ENCODE peak calls at places on chromosome 22, in ten cellular contexts. O is upper lobe of right lung, C is cardiac muscle cell, E is transverse colon, T is endodermal cell, I is esophagus muscularis mucosa, W is tibial nerve, F is GM23338, A is fibroblast of lung, H is left lung. G is an unnamed sample.

GRCh38 chr22:25569983-25570382 is 5.5 kb downstream of the GRK3 start:
- DNase-seq in O (no peak), C (no peak), E (no peak), T (no peak), I (no peak), W (no peak), F (no peak), A (no peak), H (no peak), G (no peak)

GRCh38 chr22:23152238-23153114 is 7.2 kb downstream of the RAB36 start:
- DNase-seq in O (no peak), C (no peak), E (no peak), T (no peak), I (no peak), W (no peak), F (no peak), A (no peak), H (no peak), G (no peak)

GRCh38 chr22:42419328-42419881 is 12.8 kb downstream of the NFAM1 start:
- DNase-seq in O (peak; percentile 75), C (no peak), E (no peak), T (no peak), I (no peak), W (no peak), F (no peak), A (no peak), H (no peak), G (no peak)

GRCh38 chr22:28891156-28891733 is 7.9 kb downstream of the ZNRF3 start:
- DNase-seq in O (no peak), C (no peak), E (no peak), T (no peak), I (no peak), W (no peak), F (no peak), A (no peak), H (no peak), G (no peak)

GRCh38 chr22:37448521-37449150 is 21.4 kb upstream of the ELFN2 start:
- DNase-seq in O (no peak), C (no peak), E (no peak), T (no peak), I (no peak), W (no peak), F (no peak), A (no peak), H (no peak), G (no peak)

GRCh38 chr22:27719535-27720227 is 81.9 kb downstream of the MN1 start:
- DNase-seq in O (peak; percentile 42), C (no peak), E (no peak), T (peak; percentile 76), I (no peak), W (no peak), F (peak; percentile 29), A (peak; percentile 39), H (no peak), G (peak; percentile 62)

GRCh38 chr22:26889794-26890193 is 232.4 kb downstream of the MIAT start:
- DNase-seq in O (no peak), C (no peak), E (no peak), T (no peak), I (peak; percentile 78), W (no peak), F (no peak), A (no peak), H (no peak), G (no peak)

GRCh38 chr22:27228771-27229170 is 571.4 kb downstream of the MIAT start:
- DNase-seq in O (no peak), C (no peak), E (no peak), T (no peak), I (no peak), W (no peak), F (peak; percentile 43), A (no peak), H (no peak), G (no peak)

GRCh38 chr22:27476729-27477128 is 324.8 kb downstream of the MN1 start:
- DNase-seq in O (no peak), C (peak; percentile 28), E (no peak), T (no peak), I (no peak), W (no peak), F (no peak), A (peak; percentile 87), H (no peak), G (no peak)

GRCh38 chr22:37675930-37676571 is 615 bp downstream of the LGALS1 start:
- DNase-seq in O (peak; percentile 73), C (no peak), E (peak; percentile 50), T (no peak), I (no peak), W (no peak), F (peak; percentile 26), A (peak; percentile 25), H (peak; percentile 68), G (no peak)

GRCh38 chr22:37058917-37059701 is 7.6 kb downstream of the KCTD17 start:
- DNase-seq in O (peak; percentile 61), C (no peak), E (no peak), T (no peak), I (no peak), W (no peak), F (no peak), A (no peak), H (no peak), G (no peak)

GRCh38 chr22:33116846-33117547 is 58.8 kb upstream of the SYN3 start:
- DNase-seq in O (no peak), C (no peak), E (no peak), T (no peak), I (no peak), W (no peak), F (no peak), A (no peak), H (no peak), G (no peak)

GRCh38 chr22:37525073-37525745 is 6.0 kb upstream of the CARD10 start:
- DNase-seq in O (no peak), C (no peak), E (no peak), T (no peak), I (no peak), W (no peak), F (no peak), A (peak; percentile 87), H (peak; percentile 61), G (no peak)

GRCh38 chr22:38924197-38924952 is 33.0 kb upstream of the APOBEC3A start:
- DNase-seq in O (peak; percentile 83), C (peak; percentile 17), E (peak; percentile 88), T (no peak), I (no peak), W (peak; percentile 67), F (no peak), A (peak; percentile 94), H (peak; percentile 83), G (peak; percentile 87)

GRCh38 chr22:20179455-20180244 is 28.8 kb upstream of the CCDC188 start:
- DNase-seq in O (no peak), C (no peak), E (no peak), T (no peak), I (no peak), W (no peak), F (no peak), A (no peak), H (no peak), G (no peak)

GRCh38 chr22:20178922-20179227 is 28.0 kb upstream of the CCDC188 start:
- DNase-seq in O (no peak), C (no peak), E (no peak), T (no peak), I (no peak), W (no peak), F (no peak), A (no peak), H (no peak), G (no peak)

GRCh38 chr22:20181194-20181931 is 30.5 kb upstream of the CCDC188 start:
- DNase-seq in O (no peak), C (no peak), E (no peak), T (no peak), I (no peak), W (no peak), F (no peak), A (no peak), H (no peak), G (no peak)

GRCh38 chr22:20180640-20181039 is 29.8 kb upstream of the CCDC188 start:
- DNase-seq in O (no peak), C (no peak), E (no peak), T (no peak), I (no peak), W (no peak), F (no peak), A (no peak), H (no peak), G (no peak)

DNA sequence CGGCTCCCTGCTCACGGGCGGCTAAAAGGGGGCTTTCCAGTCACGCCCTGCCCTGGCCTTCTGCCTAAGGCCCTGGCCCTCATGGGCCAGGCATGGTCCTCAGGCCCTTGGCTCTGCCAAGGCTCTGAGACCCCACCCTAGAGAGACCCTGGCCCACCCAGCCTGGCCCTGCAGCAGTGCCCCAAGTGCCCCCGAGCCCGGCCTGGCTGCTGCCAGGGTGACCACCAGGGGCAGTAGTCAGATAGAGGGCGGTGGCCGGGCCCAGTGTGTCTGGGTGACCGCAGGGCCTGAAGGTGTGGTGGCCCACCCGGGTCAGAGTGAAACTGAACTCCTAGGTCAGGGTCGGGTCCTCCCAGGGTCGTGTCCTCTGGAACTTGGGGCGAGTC is 29.4 kb upstream of the CCDC188 start:
- DNase-seq in O (no peak), C (no peak), E (no peak), T (peak; percentile 71), I (no peak), W (no peak), F (peak; percentile 39), A (no peak), H (no peak), G (no peak)
- TF ChIP-seq CTCF in O (no peak), C (peak; percentile 29), E (no peak), T (peak; percentile 76), I (no peak), W (no peak), F (peak; percentile 51), A (no peak), H (no peak), G (peak; percentile 14)

GRCh38 chr22:31253949-31254348 is 38.3 kb downstream of the PIK3IP1 start:
- DNase-seq in O (peak; percentile 74), C (no peak), E (peak; percentile 73), T (peak; percentile 78), I (no peak), W (no peak), F (peak; percentile 54), A (peak; percentile 13), H (peak; percentile 75), G (no peak)
- H3K4me1 ChIP-seq in O (peaks cover 31% of the 10 kb centered on the region), C (peaks cover 24% of the 10 kb centered on the region), E (peaks cover 52% of the 10 kb centered on the region), T (peaks cover 8% of the 10 kb centered on the region), I (peaks cover 22% of the 10 kb centered on the region), W (no peaks in the 10 kb centered on the region), F (peaks cover 9% of the 10 kb centered on the region), A (peaks cover 4% of the 10 kb centered on the region), H (peaks cover 58% of the 10 kb centered on the region), G (no peaks in the 10 kb centered on the region)

DNA sequence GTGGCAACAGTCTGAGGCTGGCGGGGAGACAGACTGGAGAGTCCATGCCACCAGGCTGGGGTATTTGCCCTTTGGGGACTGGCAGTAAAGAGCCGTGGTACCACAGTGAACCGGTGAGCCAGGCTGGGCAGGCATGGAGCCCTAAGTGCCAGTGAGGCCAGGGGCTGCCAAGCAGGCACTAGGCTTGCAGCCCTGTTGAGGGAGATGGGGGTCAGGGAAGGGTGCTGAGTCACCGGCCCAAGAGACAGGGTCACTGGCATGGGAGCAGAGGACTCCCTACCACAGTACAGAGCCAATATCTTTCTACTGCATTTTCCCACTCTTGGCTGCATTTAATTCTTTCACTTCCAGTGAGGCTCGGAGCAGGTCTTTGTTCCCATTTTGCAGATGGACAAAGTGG is 30.7 kb upstream of the TEF start:
- DNase-seq in O (no peak), C (no peak), E (no peak), T (no peak), I (no peak), W (no peak), F (no peak), A (no peak), H (no peak), G (no peak)
- TF ChIP-seq CTCF in O (no peak), C (no peak), E (no peak), T (no peak), I (no peak), W (no peak), F (no peak), A (no peak), H (no peak), G (no peak)

GRCh38 chr22:20240900-20241299 is 27.2 kb downstream of the RTN4R start:
- DNase-seq in O (no peak), C (no peak), E (no peak), T (no peak), I (no peak), W (no peak), F (no peak), A (no peak), H (no peak), G (no peak)
- H3K4me1 ChIP-seq in O (peaks cover 34% of the 10 kb centered on the region), C (peaks cover 32% of the 10 kb centered on the region), E (peaks cover 25% of the 10 kb centered on the region), T (peaks cover 23% of the 10 kb centered on the region), I (peaks cover 54% of the 10 kb centered on the region), W (no peaks in the 10 kb centered on the region), F (peaks cover 4% of the 10 kb centered on the region), A (peaks cover 7% of the 10 kb centered on the region), H (peaks cover 57% of the 10 kb centered on the region), G (peaks cover 55% of the 10 kb centered on the region)